ENCODE peak calls at places on chromosomes 2 and 18, in five cellular contexts. One of them, this sample, is unnamed.

GRCh38 chr2:136297974-136298373 is 180.0 kb upstream of the CXCR4 start:
- DNase-seq in MM.1S: no peak
- DNase-seq in keratinocyte: no peak
- DNase-seq in H1: no peak
- DNase-seq in astrocyte: no peak
- DNase-seq in this sample: no peak

GRCh38 chr2:172340394-172340793 is 87.0 kb upstream of the ITGA6 start:
- DNase-seq in MM.1S: no peak
- DNase-seq in keratinocyte: no peak
- DNase-seq in H1: no peak
- DNase-seq in astrocyte: no peak
- DNase-seq in this sample: no peak

GRCh38 chr2:205660521-205661124 is 21.7 kb upstream of the NRP2 start:
- DNase-seq in MM.1S: no peak
- DNase-seq in keratinocyte: no peak
- DNase-seq in H1: no peak
- DNase-seq in astrocyte: peak
- DNase-seq in this sample: peak

GRCh38 chr2:23700627-23701026 is 226.3 kb downstream of the ATAD2B start:
- DNase-seq in MM.1S: no peak
- DNase-seq in keratinocyte: no peak
- DNase-seq in H1: no peak
- DNase-seq in astrocyte: no peak
- DNase-seq in this sample: no peak

GRCh38 chr18:11802160-11802559 is 49.1 kb upstream of the CHMP1B start:
- DNase-seq in MM.1S: no peak
- DNase-seq in keratinocyte: no peak
- DNase-seq in H1: no peak
- DNase-seq in astrocyte: no peak
- DNase-seq in this sample: no peak

GRCh38 chr2:282693-283263 is 5.1 kb downstream of the ALKAL2 start:
- DNase-seq in MM.1S: no peak
- DNase-seq in keratinocyte: no peak
- DNase-seq in H1: no peak
- DNase-seq in astrocyte: no peak
- DNase-seq in this sample: no peak

GRCh38 chr2:64352292-64352691 is 101.7 kb upstream of the LGALSL start:
- DNase-seq in MM.1S: no peak
- DNase-seq in keratinocyte: no peak
- DNase-seq in H1: no peak
- DNase-seq in astrocyte: no peak
- DNase-seq in this sample: no peak

GRCh38 chr2:221758076-221758475 is 186.0 kb upstream of the EPHA4 start:
- DNase-seq in MM.1S: peak
- DNase-seq in keratinocyte: no peak
- DNase-seq in H1: no peak
- DNase-seq in astrocyte: no peak
- DNase-seq in this sample: no peak

GRCh38 chr2:240351826-240352426 is 83.5 kb upstream of the GPC1 start:
- DNase-seq in MM.1S: no peak
- DNase-seq in keratinocyte: no peak
- DNase-seq in H1: no peak
- DNase-seq in astrocyte: no peak
- DNase-seq in this sample: no peak

GRCh38 chr2:193966590-193966989 is 1690.4 kb upstream of the SLC39A10 start:
- DNase-seq in MM.1S: no peak
- DNase-seq in keratinocyte: no peak
- DNase-seq in H1: no peak
- DNase-seq in astrocyte: peak
- DNase-seq in this sample: peak

GRCh38 chr18:12394428-12394827 is 13.3 kb upstream of the PRELID3A start:
- DNase-seq in MM.1S: no peak
- DNase-seq in keratinocyte: no peak
- DNase-seq in H1: no peak
- DNase-seq in astrocyte: no peak
- DNase-seq in this sample: no peak

GRCh38 chr2:112891333-112891950 is 19.5 kb upstream of the IL37 start:
- DNase-seq in MM.1S: no peak
- DNase-seq in keratinocyte: peak
- DNase-seq in H1: no peak
- DNase-seq in astrocyte: no peak
- DNase-seq in this sample: peak

GRCh38 chr2:79368116-79368630 is 144.7 kb upstream of the CTNNA2 start:
- DNase-seq in MM.1S: no peak
- DNase-seq in keratinocyte: no peak
- DNase-seq in H1: no peak
- DNase-seq in astrocyte: no peak
- DNase-seq in this sample: no peak

GRCh38 chr2:170554278-170554955 is 160.7 kb upstream of the SP5 start:
- DNase-seq in MM.1S: no peak
- DNase-seq in keratinocyte: no peak
- DNase-seq in H1: no peak
- DNase-seq in astrocyte: peak
- DNase-seq in this sample: peak

GRCh38 chr2:33085646-33086045 is 138.9 kb downstream of the LTBP1 start:
- DNase-seq in MM.1S: no peak
- DNase-seq in keratinocyte: no peak
- DNase-seq in H1: no peak
- DNase-seq in astrocyte: peak
- DNase-seq in this sample: no peak

GRCh38 chr2:72781500-72781899 is 44.3 kb downstream of the EXOC6B start:
- DNase-seq in MM.1S: no peak
- DNase-seq in keratinocyte: no peak
- DNase-seq in H1: no peak
- DNase-seq in astrocyte: no peak
- DNase-seq in this sample: no peak

GRCh38 chr2:31688282-31688681 is 107.5 kb upstream of the SRD5A2 start:
- DNase-seq in MM.1S: no peak
- DNase-seq in keratinocyte: no peak
- DNase-seq in H1: no peak
- DNase-seq in astrocyte: no peak
- DNase-seq in this sample: no peak

GRCh38 chr2:236856856-236857616 is 228.7 kb upstream of the COPS8 start:
- DNase-seq in MM.1S: no peak
- DNase-seq in keratinocyte: no peak
- DNase-seq in H1: no peak
- DNase-seq in astrocyte: no peak
- DNase-seq in this sample: no peak

GRCh38 chr2:167827352-167828097 is 419.9 kb downstream of the STK39 start:
- DNase-seq in MM.1S: no peak
- DNase-seq in keratinocyte: no peak
- DNase-seq in H1: no peak
- DNase-seq in astrocyte: no peak
- DNase-seq in this sample: no peak

GRCh38 chr2:239049421-239050251 is 201.8 kb downstream of the TWIST2 start:
- DNase-seq in MM.1S: no peak
- DNase-seq in keratinocyte: no peak
- DNase-seq in H1: no peak
- DNase-seq in astrocyte: peak
- DNase-seq in this sample: no peak

GRCh38 chr2:13919981-13920382 is 712.5 kb upstream of the LRATD1 start:
- DNase-seq in MM.1S: no peak
- DNase-seq in keratinocyte: peak
- DNase-seq in H1: no peak
- DNase-seq in astrocyte: peak
- DNase-seq in this sample: peak

GRCh38 chr2:47771211-47771610 is 11.7 kb upstream of the MSH6 start:
- DNase-seq in MM.1S: no peak
- DNase-seq in keratinocyte: peak
- DNase-seq in H1: no peak
- DNase-seq in astrocyte: peak
- DNase-seq in this sample: peak

GRCh38 chr18:78993014-78993926 is 13.7 kb downstream of the SALL3 start:
- DNase-seq in MM.1S: no peak
- DNase-seq in keratinocyte: no peak
- DNase-seq in H1: no peak
- DNase-seq in astrocyte: no peak
- DNase-seq in this sample: no peak

GRCh38 chr2:9136997-9137819 is 69.4 kb upstream of the ASAP2 start:
- DNase-seq in MM.1S: no peak
- DNase-seq in keratinocyte: no peak
- DNase-seq in H1: no peak
- DNase-seq in astrocyte: no peak
- DNase-seq in this sample: no peak

GRCh38 chr2:8337321-8337720 is 344.5 kb upstream of the ID2 start:
- DNase-seq in MM.1S: no peak
- DNase-seq in keratinocyte: no peak
- DNase-seq in H1: no peak
- DNase-seq in astrocyte: no peak
- DNase-seq in this sample: no peak

GRCh38 chr2:37324786-37325624 is at the start of gene PRKD3:
- DNase-seq in MM.1S: peak
- DNase-seq in keratinocyte: no peak
- DNase-seq in H1: no peak
- DNase-seq in astrocyte: peak
- DNase-seq in this sample: peak
- TF ChIP-seq EZH2 in MM.1S: no peak
- TF ChIP-seq EZH2 in keratinocyte: no peak
- TF ChIP-seq EZH2 in H1: peak
- TF ChIP-seq EZH2 in astrocyte: no peak
- TF ChIP-seq EZH2 in this sample: no peak

GRCh38 chr18:76519156-76519549 is 24.1 kb upstream of the ZNF516 start:
- DNase-seq in MM.1S: no peak
- DNase-seq in keratinocyte: no peak
- DNase-seq in H1: no peak
- DNase-seq in astrocyte: no peak
- DNase-seq in this sample: no peak

GRCh38 chr18:76514573-76514972 is 19.5 kb upstream of the ZNF516 start:
- DNase-seq in MM.1S: no peak
- DNase-seq in keratinocyte: no peak
- DNase-seq in H1: no peak
- DNase-seq in astrocyte: no peak
- DNase-seq in this sample: no peak

GRCh38 chr18:76518543-76519155 is 23.6 kb upstream of the ZNF516 start:
- DNase-seq in MM.1S: no peak
- DNase-seq in keratinocyte: no peak
- DNase-seq in H1: no peak
- DNase-seq in astrocyte: no peak
- DNase-seq in this sample: no peak

GRCh38 chr18:76521367-76521766 is 26.3 kb upstream of the ZNF516 start:
- DNase-seq in MM.1S: no peak
- DNase-seq in keratinocyte: no peak
- DNase-seq in H1: no peak
- DNase-seq in astrocyte: no peak
- DNase-seq in this sample: no peak

GRCh38 chr18:76518073-76518472 is 23.0 kb upstream of the ZNF516 start:
- DNase-seq in MM.1S: no peak
- DNase-seq in keratinocyte: no peak
- DNase-seq in H1: no peak
- DNase-seq in astrocyte: no peak
- DNase-seq in this sample: no peak
- H2AFZ ChIP-seq in MM.1S: no peak
- H2AFZ ChIP-seq in keratinocyte: no peak
- H2AFZ ChIP-seq in H1: peak
- H2AFZ ChIP-seq in astrocyte: peak
- H2AFZ ChIP-seq in this sample: no peak

GRCh38 chr18:59022167-59022945 is 117.3 kb upstream of the SEC11C start:
- DNase-seq in MM.1S: no peak
- DNase-seq in keratinocyte: no peak
- DNase-seq in H1: no peak
- DNase-seq in astrocyte: peak
- DNase-seq in this sample: no peak

GRCh38 chr18:59024829-59025228 is 114.9 kb upstream of the SEC11C start:
- DNase-seq in MM.1S: no peak
- DNase-seq in keratinocyte: no peak
- DNase-seq in H1: no peak
- DNase-seq in astrocyte: peak
- DNase-seq in this sample: no peak

GRCh38 chr18:59026831-59027410 is 112.8 kb upstream of the SEC11C start:
- DNase-seq in MM.1S: no peak
- DNase-seq in keratinocyte: no peak
- DNase-seq in H1: no peak
- DNase-seq in astrocyte: no peak
- DNase-seq in this sample: no peak

GRCh38 chr18:59029663-59030421 is 109.8 kb upstream of the SEC11C start:
- DNase-seq in MM.1S: no peak
- DNase-seq in keratinocyte: no peak
- DNase-seq in H1: no peak
- DNase-seq in astrocyte: no peak
- DNase-seq in this sample: no peak

GRCh38 chr18:59026364-59026763 is 113.3 kb upstream of the SEC11C start:
- DNase-seq in MM.1S: no peak
- DNase-seq in keratinocyte: no peak
- DNase-seq in H1: no peak
- DNase-seq in astrocyte: no peak
- DNase-seq in this sample: no peak
- TF ChIP-seq CTCF in MM.1S: no peak
- TF ChIP-seq CTCF in keratinocyte: no peak
- TF ChIP-seq CTCF in H1: no peak
- TF ChIP-seq CTCF in astrocyte: no peak
- TF ChIP-seq CTCF in this sample: no peak

DNA sequence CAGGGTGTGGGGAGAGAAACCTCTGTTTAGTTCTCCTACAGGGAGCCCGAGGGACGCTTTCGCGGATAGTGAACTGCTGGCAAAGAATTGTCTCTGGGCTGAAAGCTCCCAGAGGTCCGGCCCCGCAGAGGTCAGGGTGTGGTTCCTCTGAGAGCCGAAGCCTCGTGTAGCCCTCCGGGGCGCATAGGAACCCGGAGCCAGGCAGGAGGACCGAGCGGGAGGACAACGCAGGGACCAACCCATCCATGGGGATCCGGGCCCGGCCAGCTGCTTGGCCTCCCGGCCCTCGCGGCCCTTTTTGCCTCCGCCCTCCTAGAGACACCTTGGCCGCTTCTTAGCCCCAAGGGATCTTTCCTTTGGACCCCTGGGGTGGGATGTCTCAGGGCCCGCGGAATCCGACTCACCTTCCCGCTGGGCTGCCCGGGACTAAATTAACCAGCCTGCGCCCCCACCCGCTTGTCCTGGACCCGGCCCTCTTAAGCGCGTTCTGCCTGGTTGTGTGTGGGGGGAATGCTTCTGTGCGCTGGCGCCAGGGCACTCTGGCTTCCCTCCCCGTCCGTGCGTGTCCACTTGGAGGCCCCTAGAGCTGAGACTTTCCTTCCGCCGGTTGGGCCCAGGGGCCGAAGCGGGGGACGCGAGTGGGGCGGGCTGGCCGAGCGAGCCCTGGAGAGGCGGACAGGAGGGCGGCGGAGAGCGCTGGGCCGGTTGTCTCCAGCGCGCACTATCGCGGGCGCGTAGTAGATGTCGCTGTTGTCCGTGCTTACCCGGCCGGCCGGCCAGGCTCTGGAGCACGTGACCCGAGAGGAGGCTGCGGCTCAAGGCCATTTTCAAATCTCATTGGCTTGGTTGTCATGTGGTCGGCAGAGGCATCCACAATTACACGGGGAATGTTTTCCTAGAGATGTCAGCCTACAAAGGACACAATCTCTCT is at the start of gene HOXD10:
- DNase-seq in MM.1S: no peak
- DNase-seq in keratinocyte: no peak
- DNase-seq in H1: no peak
- DNase-seq in astrocyte: no peak
- DNase-seq in this sample: no peak
- TF ChIP-seq EZH2 in MM.1S: no peak
- TF ChIP-seq EZH2 in keratinocyte: peak
- TF ChIP-seq EZH2 in H1: peak
- TF ChIP-seq EZH2 in astrocyte: peak
- TF ChIP-seq EZH2 in this sample: peak

GRCh38 chr18:47756364-47757016 is 174.0 kb downstream of the SMAD2 start:
- DNase-seq in MM.1S: peak
- DNase-seq in keratinocyte: no peak
- DNase-seq in H1: peak
- DNase-seq in astrocyte: peak
- DNase-seq in this sample: peak
- H2AFZ ChIP-seq in MM.1S: no peak
- H2AFZ ChIP-seq in keratinocyte: no peak
- H2AFZ ChIP-seq in H1: peak
- H2AFZ ChIP-seq in astrocyte: no peak
- H2AFZ ChIP-seq in this sample: no peak

GRCh38 chr2:191728710-191729597 is 51.0 kb downstream of the NABP1 start:
- DNase-seq in MM.1S: no peak
- DNase-seq in keratinocyte: peak
- DNase-seq in H1: no peak
- DNase-seq in astrocyte: peak
- DNase-seq in this sample: no peak
- TF ChIP-seq CTCF in MM.1S: no peak
- TF ChIP-seq CTCF in keratinocyte: no peak
- TF ChIP-seq CTCF in H1: no peak
- TF ChIP-seq CTCF in astrocyte: peak
- TF ChIP-seq CTCF in this sample: no peak